ENCODE peak calls at places on chromosomes 7 and 10, in four cellular contexts. N, R, Z and F are unnamed samples.

GRCh38 chr10:24706479-24707118 is 17.1 kb downstream of the ARHGAP21 start:
- DNase-seq in N (peak; percentile 76), R (no peak), Z (no peak), F (no peak)

GRCh38 chr10:127216786-127217185 is 20.4 kb upstream of the INSYN2A start:
- DNase-seq in N (no peak), R (no peak), Z (no peak), F (no peak)

GRCh38 chr10:103859161-103860141 is 4.1 kb upstream of the SH3PXD2A start:
- DNase-seq in N (peak; percentile 78), R (no peak), Z (no peak), F (no peak)

GRCh38 chr7:12210179-12211053 is 678 bp upstream of the TMEM106B start:
- DNase-seq in N (peak; percentile 66), R (peak; percentile 22), Z (no peak), F (peak; percentile 0)

GRCh38 chr10:120460191-120460590 is 3.2 kb downstream of the PLPP4 start:
- DNase-seq in N (no peak), R (no peak), Z (no peak), F (no peak)

GRCh38 chr7:138904122-138904435 is 77.1 kb downstream of the KIAA1549 start:
- DNase-seq in N (no peak), R (no peak), Z (no peak), F (no peak)

GRCh38 chr7:136339464-136339863 is 362.3 kb upstream of the MTPN start:
- DNase-seq in N (no peak), R (no peak), Z (no peak), F (no peak)

GRCh38 chr7:158343936-158344455 is 243.6 kb downstream of the PTPRN2 start:
- DNase-seq in N (no peak), R (no peak), Z (no peak), F (no peak)

GRCh38 chr10:23399701-23400144 is 39.2 kb upstream of the OTUD1 start:
- DNase-seq in N (no peak), R (no peak), Z (no peak), F (no peak)

GRCh38 chr7:127731431-127732080 is 79.6 kb downstream of the SND1 start:
- DNase-seq in N (no peak), R (no peak), Z (no peak), F (no peak)

GRCh38 chr10:117004627-117005453 is at the start of gene SHTN1:
- DNase-seq in N (peak; percentile 57), R (peak; percentile 84), Z (peak; percentile 20), F (peak; percentile 18)

GRCh38 chr10:60289800-60290199 is 99.9 kb downstream of the ANK3 start:
- DNase-seq in N (no peak), R (no peak), Z (no peak), F (no peak)

GRCh38 chr7:96330193-96330592 is 8.3 kb upstream of the SLC25A13 start:
- DNase-seq in N (peak; percentile 23), R (peak; percentile 44), Z (no peak), F (no peak)

GRCh38 chr10:132696204-132696603 is 89.7 kb downstream of the NKX6-2 start:
- DNase-seq in N (no peak), R (no peak), Z (no peak), F (no peak)

GRCh38 chr10:29591416-29591968 is 43.3 kb downstream of the SVIL start:
- DNase-seq in N (no peak), R (no peak), Z (no peak), F (no peak)

GRCh38 chr7:157651366-157652160 is 314.8 kb downstream of the DNAJB6 start:
- DNase-seq in N (no peak), R (no peak), Z (no peak), F (no peak)

GRCh38 chr7:13945670-13946069 is 43.8 kb downstream of the ETV1 start:
- DNase-seq in N (no peak), R (no peak), Z (no peak), F (no peak)

GRCh38 chr7:84669177-84669732 is 474.7 kb upstream of the SEMA3A start:
- DNase-seq in N (peak; percentile 86), R (no peak), Z (no peak), F (no peak)

GRCh38 chr7:83005410-83005809 is 157.3 kb downstream of the PCLO start:
- DNase-seq in N (peak; percentile 26), R (no peak), Z (no peak), F (no peak)

GRCh38 chr10:108393111-108393510 is 1228.6 kb upstream of the SORCS1 start:
- DNase-seq in N (no peak), R (no peak), Z (no peak), F (no peak)

GRCh38 chr7:2006231-2006771 is 226.4 kb downstream of the MAD1L1 start:
- DNase-seq in N (no peak), R (no peak), Z (no peak), F (no peak)

GRCh38 chr10:116553378-116553980 is 7.7 kb downstream of the PNLIP start:
- DNase-seq in N (no peak), R (no peak), Z (no peak), F (no peak)

GRCh38 chr10:102485093-102485785 is 17.3 kb downstream of the ACTR1A start:
- DNase-seq in N (no peak), R (no peak), Z (no peak), F (no peak)

GRCh38 chr7:128878226-128879105 is 15.8 kb downstream of the ATP6V1F start:
- DNase-seq in N (no peak), R (no peak), Z (no peak), F (no peak)

GRCh38 chr7:64867863-64868440 is 35.1 kb upstream of the ZNF273 start:
- DNase-seq in N (no peak), R (no peak), Z (no peak), F (no peak)

GRCh38 chr10:113056468-113057021 is 106.5 kb downstream of the TCF7L2 start:
- DNase-seq in N (no peak), R (no peak), Z (no peak), F (no peak)

GRCh38 chr7:140673063-140673769 is 471 bp downstream of the ADCK2 start:
- DNase-seq in N (peak; percentile 28), R (peak; percentile 57), Z (peak; percentile 65), F (peak; percentile 59)

GRCh38 chr10:60238408-60239100 is 151.1 kb downstream of the ANK3 start:
- DNase-seq in N (no peak), R (no peak), Z (peak; percentile 19), F (peak; percentile 9)

GRCh38 chr7:132065193-132065972 is 509.0 kb upstream of the PODXL start:
- DNase-seq in N (peak; percentile 83), R (no peak), Z (no peak), F (no peak)

GRCh38 chr10:124697837-124698559 is 46.2 kb downstream of the FAM53B start:
- DNase-seq in N (no peak), R (no peak), Z (no peak), F (no peak)

GRCh38 chr10:118107541-118107940 is 60.8 kb upstream of the RAB11FIP2 start:
- DNase-seq in N (no peak), R (no peak), Z (no peak), F (no peak)

GRCh38 chr7:140062118-140062527 is 628 bp downstream of the PARP12 start:
- DNase-seq in N (peak; percentile 46), R (no peak), Z (peak; percentile 28), F (no peak)

GRCh38 chr7:27176343-27176731 is 2.2 kb upstream of the HOXA10 start:
- DNase-seq in N (peak; percentile 71), R (no peak), Z (no peak), F (no peak)

GRCh38 chr10:24762966-24763623 is 39.4 kb upstream of the ARHGAP21 start:
- DNase-seq in N (peak; percentile 44), R (no peak), Z (no peak), F (no peak)

GRCh38 chr10:45589009-45589408 is 83.6 kb downstream of the ZFAND4 start:
- DNase-seq in N (no peak), R (no peak), Z (no peak), F (no peak)

GRCh38 chr10:34154371-34154770 is 660.7 kb downstream of the PARD3 start:
- DNase-seq in N (no peak), R (no peak), Z (no peak), F (no peak)
- TF ChIP-seq POLR2AphosphoS5 in N (no peak), R (no peak), Z (no peak), F (no peak)

GRCh38 chr10:53903756-53904155 is 897.3 kb downstream of the PCDH15 start:
- DNase-seq in N (no peak), R (no peak), Z (no peak), F (no peak)
- TF ChIP-seq POLR2A in N (no peak), R (no peak), Z (no peak), F (no peak)

DNA sequence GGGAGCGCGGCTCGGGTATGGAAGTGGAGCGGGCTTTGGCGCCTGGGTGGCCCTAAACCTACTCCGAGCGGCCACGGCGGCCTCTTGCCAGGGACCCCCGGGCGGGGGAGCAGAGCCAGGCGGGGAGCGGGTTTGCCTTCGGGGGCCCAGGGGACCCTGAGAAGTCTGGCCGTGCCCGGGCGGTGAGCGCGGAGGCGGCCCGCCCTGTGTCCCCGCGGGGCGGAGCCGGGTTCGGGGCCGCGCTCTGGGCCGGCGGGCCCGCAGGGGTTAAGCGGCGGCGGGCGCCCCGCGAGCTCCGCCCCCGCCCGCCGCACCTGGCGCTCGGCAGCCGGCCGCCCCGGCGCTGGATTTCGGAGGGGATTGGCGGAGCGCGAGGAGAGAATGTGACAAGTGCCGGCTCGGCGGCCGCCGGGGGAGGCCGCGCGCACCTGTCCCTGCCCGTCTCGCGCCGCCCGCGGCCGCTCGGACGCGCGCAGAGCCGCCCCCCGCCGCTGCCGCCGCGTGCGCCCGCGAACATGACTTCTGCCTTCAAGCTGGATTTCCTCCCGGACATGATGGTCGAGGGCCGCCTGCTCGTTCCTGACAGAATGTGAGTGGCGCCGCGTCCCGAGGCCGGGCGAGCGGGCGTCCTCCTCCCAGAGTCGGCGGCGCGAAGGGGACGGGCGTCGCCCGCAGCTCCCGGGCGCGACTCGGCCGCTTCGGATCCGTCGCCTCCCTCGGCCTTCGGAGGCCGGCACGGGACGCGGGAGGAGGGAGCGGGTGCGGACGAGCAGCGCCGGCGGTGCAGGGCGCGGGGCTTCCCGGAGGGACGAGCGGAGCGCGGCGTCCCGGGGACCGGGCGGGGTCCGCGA is at the start of gene CELF2:
- DNase-seq in N (peak; percentile 64), R (peak; percentile 23), Z (peak; percentile 27), F (peak; percentile 50)
- TF ChIP-seq POLR2AphosphoS5 in N (no peak), R (no peak), Z (no peak), F (no peak)

GRCh38 chr7:5428470-5429252 is 5.0 kb upstream of the TNRC18 start:
- DNase-seq in N (peak; percentile 83), R (peak; percentile 66), Z (no peak), F (no peak)

GRCh38 chr7:5431485-5432118 is 8.0 kb upstream of the TNRC18 start:
- DNase-seq in N (no peak), R (no peak), Z (no peak), F (no peak)

GRCh38 chr7:5429253-5429856 is 5.7 kb upstream of the TNRC18 start:
- DNase-seq in N (peak; percentile 43), R (peak; percentile 80), Z (peak; percentile 16), F (no peak)

GRCh38 chr7:5430612-5430947 is 6.9 kb upstream of the TNRC18 start:
- DNase-seq in N (no peak), R (no peak), Z (no peak), F (no peak)

DNA sequence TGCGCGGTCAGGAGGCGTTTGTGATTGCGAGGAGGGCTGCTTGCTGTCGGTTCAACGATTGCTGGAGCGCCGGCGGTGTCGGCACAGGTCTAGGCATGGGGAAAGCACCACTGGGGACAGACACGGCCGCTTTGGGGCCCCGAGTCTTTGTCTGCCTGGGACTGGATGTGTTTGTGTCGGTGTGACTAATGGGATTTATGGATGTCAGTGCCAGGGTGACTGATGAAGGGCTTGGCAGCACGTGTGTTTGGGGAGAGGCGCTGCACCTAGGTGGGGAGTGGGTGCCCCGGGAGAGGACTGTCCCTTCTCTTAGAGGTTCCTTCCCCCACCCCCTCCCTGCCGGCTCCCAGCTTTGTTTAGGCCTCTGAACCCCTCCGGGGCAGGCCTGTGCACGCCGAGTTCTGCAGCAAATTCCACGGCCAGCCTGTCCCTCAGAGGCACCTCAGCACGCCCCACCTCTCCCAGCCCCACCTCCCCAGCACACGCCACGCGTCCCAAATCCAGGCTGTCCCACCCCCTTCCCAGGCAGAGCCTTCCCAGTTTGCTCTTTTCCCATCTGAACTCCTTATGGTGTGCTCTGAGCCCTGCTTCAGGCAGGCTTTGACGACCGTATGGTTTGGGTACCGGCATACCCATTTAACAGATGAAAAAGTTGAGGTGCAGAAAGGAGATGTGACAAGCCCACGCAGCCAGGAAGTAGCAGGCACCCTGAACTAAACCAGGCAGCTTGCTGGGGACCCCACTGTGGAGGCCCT is 6.4 kb upstream of the TNRC18 start:
- DNase-seq in N (no peak), R (peak; percentile 83), Z (no peak), F (no peak)
- TF ChIP-seq POLR2A in N (no peak), R (no peak), Z (no peak), F (no peak)